ENCODE peak calls at places on chromosomes 7 and 10, in five cellular contexts. U, N, T, V and D are unnamed samples.

GRCh38 chr7:78777844-78778243 is 675.6 kb downstream of the MAGI2 start:
- DNase-seq in U (no peak), N (no peak), T (no peak), V (no peak), D (no peak)

GRCh38 chr7:103626776-103627175 is 180.8 kb upstream of the SLC26A5 start:
- DNase-seq in U (no peak), N (no peak), T (no peak), V (no peak), D (no peak)

GRCh38 chr10:128959746-128960145 is 507.3 kb upstream of the MGMT start:
- DNase-seq in U (no peak), N (no peak), T (no peak), V (no peak), D (no peak)

GRCh38 chr7:43650457-43651052 is 67.6 kb downstream of the STK17A start:
- DNase-seq in U (no peak), N (no peak), T (no peak), V (peak), D (no peak)

GRCh38 chr7:13111230-13111629 is 423.8 kb downstream of the ARL4A start:
- DNase-seq in U (no peak), N (no peak), T (no peak), V (no peak), D (no peak)

GRCh38 chr7:5283421-5284303 is 919 bp downstream of the SLC29A4 start:
- DNase-seq in U (no peak), N (no peak), T (no peak), V (no peak), D (no peak)

GRCh38 chr10:69449841-69450240 is 1.4 kb upstream of the TSPAN15 start:
- DNase-seq in U (peak), N (no peak), T (no peak), V (peak), D (no peak)

GRCh38 chr7:130893441-130893894 is 159.5 kb upstream of the KLF14 start:
- DNase-seq in U (no peak), N (peak), T (no peak), V (no peak), D (no peak)

GRCh38 chr7:79051915-79052314 is 401.6 kb downstream of the MAGI2 start:
- DNase-seq in U (no peak), N (no peak), T (no peak), V (no peak), D (no peak)

GRCh38 chr10:133565441-133566294 is at the start of gene SYCE1:
- DNase-seq in U (no peak), N (peak), T (peak), V (no peak), D (peak)

GRCh38 chr7:28904539-28905143 is 53.5 kb downstream of the TRIL start:
- DNase-seq in U (no peak), N (no peak), T (no peak), V (no peak), D (no peak)

GRCh38 chr7:80851896-80852476 is 66.9 kb downstream of the SEMA3C start:
- DNase-seq in U (no peak), N (no peak), T (no peak), V (no peak), D (no peak)

GRCh38 chr7:1861799-1862458 is 191.9 kb downstream of the ELFN1 start:
- DNase-seq in U (no peak), N (no peak), T (no peak), V (no peak), D (no peak)

GRCh38 chr7:134302120-134302519 is 14.6 kb downstream of the SLC35B4 start:
- DNase-seq in U (no peak), N (no peak), T (no peak), V (no peak), D (no peak)

GRCh38 chr10:87842220-87842641 is 21.1 kb downstream of the KLLN start:
- DNase-seq in U (no peak), N (no peak), T (no peak), V (no peak), D (no peak)

GRCh38 chr7:98192781-98193457 is 18.3 kb upstream of the BHLHA15 start:
- DNase-seq in U (no peak), N (no peak), T (no peak), V (no peak), D (no peak)

GRCh38 chr10:53622201-53622600 is 849.6 kb upstream of the MBL2 start:
- DNase-seq in U (no peak), N (no peak), T (no peak), V (no peak), D (no peak)